ENCODE peak calls at places on chromosomes 1 and 21, in six cellular contexts. C, Q, X, E, O and K are unnamed samples.

GRCh38 chr1:37035828-37036666 is 1.7 kb upstream of the GRIK3 start:
- DNase-seq in C (no peak), E (no peak), X (no peak), Q (no peak), O (no peak), K (peak)

GRCh38 chr1:1312450-1313314 is 4.3 kb downstream of the PUSL1 start:
- DNase-seq in C (no peak), X (no peak), O (no peak), E (no peak), Q (no peak), K (no peak)

GRCh38 chr1:92857817-92858216 is 26.0 kb downstream of the RPL5 start:
- DNase-seq in C (no peak), Q (no peak), O (no peak), E (no peak), X (no peak), K (no peak)

GRCh38 chr1:16043521-16043920 is at the start of gene CLCNKB:
- DNase-seq in O (no peak), E (no peak), Q (no peak), C (no peak), X (no peak), K (no peak)

GRCh38 chr1:111199881-111200801 is at the start of gene DENND2D:
- DNase-seq in O (no peak), C (peak), X (no peak), E (peak), Q (peak), K (peak)

GRCh38 chr1:173206816-173207595 is at the start of gene TNFSF4:
- DNase-seq in X (no peak), Q (no peak), E (no peak), C (peak), O (peak), K (peak)

GRCh38 chr1:20590313-20590777 is 1.4 kb downstream of the CDA start:
- DNase-seq in C (no peak), Q (peak), E (peak), X (no peak), O (peak), K (peak)

GRCh38 chr1:11335417-11336070 is 62.5 kb downstream of the UBIAD1 start:
- DNase-seq in X (no peak), O (no peak), Q (no peak), E (no peak), C (no peak), K (peak)

GRCh38 chr1:204641936-204642335 is 43.6 kb downstream of the LRRN2 start:
- DNase-seq in O (no peak), Q (no peak), X (no peak), C (no peak), E (no peak), K (peak)

GRCh38 chr1:107950434-107950833 is 14.5 kb downstream of the VAV3 start:
- DNase-seq in X (no peak), E (no peak), C (no peak), O (no peak), Q (no peak), K (no peak)

GRCh38 chr1:246608616-246609376 is 42.5 kb downstream of the CNST start:
- DNase-seq in E (peak), O (peak), Q (peak), X (no peak), C (no peak), K (no peak)

GRCh38 chr1:10387611-10388386 is 11.1 kb upstream of the PGD start:
- DNase-seq in C (no peak), Q (peak), E (peak), O (peak), X (no peak), K (no peak)

GRCh38 chr1:33143698-33144097 is 38.1 kb downstream of the TRIM62 start:
- DNase-seq in O (peak), X (no peak), Q (no peak), C (no peak), E (no peak), K (no peak)

GRCh38 chr1:162671664-162672415 is 39.6 kb downstream of the DDR2 start:
- DNase-seq in E (no peak), O (no peak), Q (no peak), X (no peak), C (no peak), K (no peak)

GRCh38 chr1:162672678-162673259 is 40.5 kb downstream of the DDR2 start:
- DNase-seq in C (no peak), X (no peak), E (no peak), O (no peak), Q (no peak), K (no peak)

GRCh38 chr1:162666006-162666645 is 33.9 kb downstream of the DDR2 start:
- DNase-seq in Q (no peak), C (no peak), X (no peak), O (peak), E (no peak), K (no peak)

GRCh38 chr1:162674018-162674608 is 41.8 kb downstream of the DDR2 start:
- DNase-seq in C (no peak), X (no peak), Q (no peak), E (no peak), O (peak), K (no peak)

GRCh38 chr1:162670928-162671663 is 38.8 kb downstream of the DDR2 start:
- DNase-seq in Q (no peak), E (no peak), X (no peak), O (peak), C (no peak), K (no peak)
- H3K27ac ChIP-seq in Q (peak), E (peak), X (peak), O (no peak), C (no peak), K (no peak)

GRCh38 chr1:182410138-182410537 is 9.7 kb upstream of the TEDDM1 start:
- DNase-seq in X (no peak), E (no peak), O (no peak), C (no peak), Q (no peak), K (no peak)
- H3K27ac ChIP-seq in X (peak), E (no peak), O (no peak), C (no peak), Q (no peak), K (no peak)

GRCh38 chr1:174875306-174875705 is 124.4 kb upstream of the CACYBP start:
- DNase-seq in O (no peak), C (peak), X (no peak), Q (no peak), E (no peak), K (no peak)
- H3K27ac ChIP-seq in O (no peak), C (no peak), X (no peak), Q (no peak), E (no peak), K (no peak)

DNA sequence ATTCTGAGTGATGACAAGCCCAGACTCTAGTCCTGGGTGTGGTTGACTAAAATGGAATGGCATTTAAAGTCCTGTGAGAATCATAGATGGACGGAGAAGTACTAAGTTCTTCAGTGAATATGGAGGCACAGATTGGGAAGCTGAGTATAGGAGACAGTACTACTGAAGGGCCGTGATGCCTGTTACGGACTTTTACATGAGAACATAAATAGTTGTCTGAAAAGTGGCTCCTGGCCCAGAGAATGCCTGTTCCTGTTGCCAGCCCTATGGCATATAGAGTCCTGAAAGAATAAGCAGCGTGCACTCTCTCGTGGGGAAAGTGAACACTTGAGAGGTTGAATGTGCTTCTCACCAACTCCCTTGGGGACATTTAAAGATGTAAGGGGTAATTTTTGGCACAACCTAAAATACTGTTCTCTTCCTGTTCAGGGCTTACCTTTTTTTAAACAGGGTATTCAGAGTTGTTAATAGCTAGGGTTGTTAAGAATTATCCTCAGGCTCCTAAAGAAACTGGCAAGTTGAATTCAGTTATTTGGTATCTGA is 20.4 kb downstream of the CCT8 start:
- DNase-seq in E (no peak), O (no peak), Q (no peak), C (no peak), X (no peak), K (no peak)
- H3K27ac ChIP-seq in E (no peak), O (peak), Q (peak), C (no peak), X (peak), K (no peak)

DNA sequence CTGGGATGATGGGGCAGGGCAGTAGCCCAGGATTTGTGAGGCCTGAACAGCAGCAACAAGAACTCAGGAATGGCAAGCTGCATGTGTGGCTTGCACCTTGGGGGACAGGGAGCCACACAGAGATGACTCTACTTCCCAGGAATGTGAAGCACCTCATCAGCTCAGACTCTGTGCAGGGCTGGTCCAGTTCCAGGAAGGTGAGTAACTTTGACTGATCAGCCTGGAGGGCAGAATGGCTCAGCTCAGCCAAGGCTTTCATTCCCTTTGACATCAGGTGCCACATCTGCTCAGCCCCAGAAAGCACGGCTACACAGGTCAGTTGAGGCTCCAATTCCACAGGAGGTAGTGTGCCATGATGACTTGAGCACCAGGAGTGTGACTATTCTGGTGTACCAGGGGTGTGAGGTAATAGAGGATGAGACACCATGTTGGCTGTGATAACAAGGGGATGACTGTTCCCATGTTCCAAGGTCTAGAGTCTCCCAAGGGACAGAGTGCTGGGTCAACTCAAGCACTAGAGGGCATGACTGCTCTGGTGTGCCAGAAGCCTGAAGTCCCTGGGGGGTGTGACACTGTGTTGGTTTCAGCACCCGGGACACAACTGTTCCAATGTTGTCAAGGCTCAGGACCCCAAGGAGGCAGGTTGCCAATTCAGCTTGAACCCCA is 625.8 kb upstream of the ADGRL2 start:
- DNase-seq in X (no peak), Q (no peak), O (no peak), C (no peak), E (no peak), K (no peak)
- H3K27ac ChIP-seq in X (no peak), Q (no peak), O (no peak), C (no peak), E (no peak), K (no peak)

DNA sequence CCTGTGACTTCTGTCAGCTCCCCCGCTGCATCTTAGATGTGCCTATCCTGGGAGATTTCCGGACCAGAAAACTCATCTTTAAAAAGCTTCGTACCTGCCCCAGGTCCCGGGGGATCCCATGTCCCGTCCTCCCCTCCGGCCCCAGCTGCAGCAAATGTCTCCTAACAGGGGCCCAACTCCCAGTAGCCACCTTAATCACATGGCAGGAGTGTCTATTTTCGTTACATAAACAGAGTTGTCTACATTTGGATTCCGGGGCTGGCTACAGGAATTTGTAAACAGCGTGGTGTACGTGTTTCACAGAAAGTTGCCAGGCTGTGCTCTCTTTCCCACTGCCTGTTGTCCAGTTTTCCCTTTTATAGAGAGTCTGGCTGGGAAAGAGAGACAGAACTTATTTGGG is 17.9 kb upstream of the KCNE2 start:
- DNase-seq in E (no peak), X (no peak), C (no peak), O (no peak), Q (no peak), K (no peak)
- H3K27ac ChIP-seq in E (peak), X (peak), C (no peak), O (peak), Q (peak), K (no peak)

DNA sequence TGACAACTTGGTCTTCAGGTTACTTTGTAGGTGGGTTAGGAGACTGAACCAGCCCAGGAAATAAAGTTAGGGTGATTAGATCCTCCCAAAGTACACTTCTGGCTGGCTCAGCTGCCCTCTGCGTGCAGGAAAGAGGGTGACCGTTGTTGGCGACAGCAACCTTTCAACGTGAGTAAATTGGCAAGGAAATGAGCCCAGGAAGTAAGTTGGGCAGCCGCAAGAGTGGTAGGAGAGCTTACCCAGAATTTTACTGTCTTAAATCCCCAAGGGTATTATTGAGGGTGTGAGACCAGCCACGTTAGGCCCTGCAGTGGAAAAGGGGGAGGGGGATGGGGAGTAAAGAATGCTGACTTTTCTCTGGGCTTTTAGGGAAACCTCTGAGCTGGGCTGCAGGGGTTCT is 1.6 kb downstream of the TENT5C start:
- DNase-seq in Q (no peak), C (peak), X (no peak), E (peak), O (no peak), K (no peak)
- H3K27ac ChIP-seq in Q (peak), C (peak), X (no peak), E (peak), O (no peak), K (peak)